ENCODE peak calls at places on chromosome 21, in nine cellular contexts. L is CD4-positive, alpha-beta T cell; M is esophagus squamous epithelium; E is mesothelial cell of epicardium; Z is lower lobe of right lung; W is K562; H is progenitor cell of endocrine pancreas; V is fibroblast of lung; J is GM12865. Y is an unnamed sample.

GRCh38 chr21:36630485-36631206 is 68.3 kb upstream of the SIM2 start:
- DNase-seq in M (no peak), H (peak; percentile 57), W (peak; percentile 86), J (peak; percentile 67), L (peak; percentile 68), V (peak; percentile 36), Z (peak; percentile 67), E (peak; percentile 70), Y (no peak)

GRCh38 chr21:37372127-37372731 is 5.7 kb downstream of the DYRK1A start:
- DNase-seq in M (no peak), L (no peak), H (no peak), E (no peak), V (no peak), J (no peak), Z (no peak), W (no peak), Y (no peak)

GRCh38 chr21:34923202-34923601 is 125.9 kb downstream of the RUNX1 start:
- DNase-seq in L (no peak), Z (no peak), H (no peak), V (no peak), W (no peak), M (no peak), J (no peak), E (no peak), Y (no peak)

GRCh38 chr21:36849461-36849860 is 117.0 kb downstream of the HLCS start:
- DNase-seq in W (no peak), L (no peak), E (no peak), V (no peak), M (no peak), H (no peak), Z (no peak), J (no peak), Y (no peak)

GRCh38 chr21:39156024-39156423 is 27.2 kb downstream of the PSMG1 start:
- DNase-seq in Z (no peak), V (no peak), E (no peak), H (no peak), W (no peak), J (no peak), M (no peak), L (no peak), Y (no peak)

GRCh38 chr21:33761104-33762036 is 119.1 kb downstream of the ITSN1 start:
- DNase-seq in E (no peak), J (peak; percentile 35), L (no peak), M (no peak), W (peak; percentile 67), H (no peak), V (peak; percentile 97), Z (no peak), Y (no peak)

GRCh38 chr21:38438476-38438893 is 59.8 kb downstream of the ERG start:
- DNase-seq in V (peak; percentile 47), M (no peak), Z (peak; percentile 69), L (no peak), W (no peak), E (peak; percentile 79), J (no peak), H (no peak), Y (no peak)

GRCh38 chr21:43771199-43771675 is 4.9 kb downstream of the CSTB start:
- DNase-seq in J (no peak), V (no peak), W (no peak), L (no peak), M (no peak), Z (no peak), E (no peak), H (no peak), Y (no peak)

GRCh38 chr21:43295016-43295958 is 126.5 kb downstream of the CRYAA start:
- DNase-seq in M (no peak), Z (peak; percentile 39), V (no peak), L (no peak), W (no peak), H (no peak), E (no peak), J (no peak), Y (no peak)

GRCh38 chr21:39422468-39423241 is 22.9 kb downstream of the LCA5L start:
- DNase-seq in E (no peak), Z (no peak), J (no peak), W (no peak), H (no peak), L (no peak), M (no peak), V (no peak), Y (no peak)

GRCh38 chr21:33817663-33818433 is 97.8 kb downstream of the ATP5PO start:
- DNase-seq in V (no peak), E (no peak), L (no peak), Z (no peak), M (no peak), W (no peak), H (no peak), J (no peak), Y (no peak)

GRCh38 chr21:33682992-33683627 is 40.8 kb downstream of the ITSN1 start:
- DNase-seq in E (no peak), L (no peak), V (peak; percentile 77), Z (no peak), J (peak; percentile 35), H (no peak), M (no peak), W (no peak), Y (no peak)

GRCh38 chr21:35559128-35559831 is 501.0 kb downstream of the SETD4 start:
- DNase-seq in L (no peak), E (no peak), Z (no peak), V (peak; percentile 96), J (no peak), M (no peak), H (no peak), W (no peak), Y (no peak)

GRCh38 chr21:35358008-35358407 is 308.9 kb upstream of the RUNX1 start:
- DNase-seq in V (no peak), L (no peak), W (no peak), J (no peak), H (no peak), E (no peak), M (no peak), Z (no peak), Y (no peak)

GRCh38 chr21:38774152-38774551 is 31.6 kb upstream of the ETS2 start:
- DNase-seq in E (no peak), J (no peak), W (no peak), L (no peak), M (no peak), V (peak; percentile 39), H (no peak), Z (no peak), Y (no peak)

GRCh38 chr21:44429894-44430293 is 25.4 kb upstream of the LRRC3 start:
- DNase-seq in J (no peak), L (no peak), W (no peak), V (peak; percentile 2), E (no peak), H (no peak), Z (no peak), M (no peak), Y (no peak)

GRCh38 chr21:38631171-38631570 is 132.9 kb upstream of the ERG start:
- DNase-seq in M (no peak), Z (no peak), H (no peak), W (no peak), V (no peak), J (no peak), E (no peak), L (no peak), Y (no peak)

GRCh38 chr21:46326110-46326703 is 2.3 kb downstream of the PCNT start:
- DNase-seq in J (no peak), W (no peak), Z (no peak), V (no peak), E (no peak), M (no peak), H (no peak), L (no peak), Y (no peak)
- TF ChIP-seq CTCF in J (no peak), W (peak; percentile 32), Z (no peak), V (no peak), E (no peak), M (no peak), H (no peak), L (no peak), Y (no peak)

DNA sequence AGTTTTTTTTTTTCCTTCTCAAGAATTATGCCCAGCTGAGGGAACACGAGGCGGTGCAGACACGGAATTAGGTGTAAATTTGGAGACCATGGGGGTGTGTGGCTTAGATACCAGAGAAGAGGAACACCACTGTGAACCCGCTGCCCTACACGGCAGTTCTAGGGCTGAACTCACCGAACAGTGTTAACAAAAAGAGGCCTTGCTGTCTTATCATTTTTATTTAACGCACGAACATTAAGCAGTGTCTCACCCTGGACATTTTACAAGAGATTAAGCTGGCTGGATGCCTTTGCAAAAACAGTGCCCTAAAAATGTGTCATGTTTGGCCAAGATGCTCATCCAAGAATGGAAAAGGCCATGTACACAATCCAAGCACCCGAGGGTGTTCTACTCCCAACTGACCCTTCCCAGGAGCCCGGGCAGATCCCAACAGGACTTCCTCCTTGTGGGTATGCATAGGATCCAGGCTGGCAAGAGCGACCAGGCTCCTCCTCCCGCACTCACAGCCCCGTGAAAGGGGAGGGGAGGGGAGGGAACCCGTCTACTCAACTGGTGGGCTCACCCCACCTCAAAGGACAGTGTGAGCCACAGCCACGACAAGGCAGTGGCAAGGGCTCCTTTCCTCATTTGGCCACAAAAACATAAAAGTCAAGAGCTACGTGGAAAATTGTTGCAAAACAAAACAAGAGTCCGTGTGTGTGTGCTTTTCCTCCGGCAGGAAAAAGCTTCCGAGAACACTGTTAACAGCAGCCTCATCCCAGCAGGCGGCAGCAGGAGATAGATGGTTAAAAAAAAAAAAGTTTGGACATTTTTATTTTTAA is 20.3 kb downstream of the C2CD2 start:
- DNase-seq in V (peak; percentile 76), E (no peak), Z (no peak), J (no peak), M (no peak), L (no peak), H (no peak), W (no peak), Y (no peak)
- TF ChIP-seq CTCF in V (peak; percentile 65), E (no peak), Z (peak; percentile 20), J (no peak), M (no peak), L (no peak), H (no peak), W (no peak), Y (no peak)

GRCh38 chr21:28396421-28396820 is 596.3 kb downstream of the LTN1 start:
- DNase-seq in H (no peak), L (no peak), E (no peak), Z (no peak), W (no peak), V (no peak), M (no peak), J (no peak), Y (no peak)
- TF ChIP-seq CTCF in H (no peak), L (no peak), E (no peak), Z (no peak), W (no peak), V (no peak), M (no peak), J (no peak), Y (no peak)

DNA sequence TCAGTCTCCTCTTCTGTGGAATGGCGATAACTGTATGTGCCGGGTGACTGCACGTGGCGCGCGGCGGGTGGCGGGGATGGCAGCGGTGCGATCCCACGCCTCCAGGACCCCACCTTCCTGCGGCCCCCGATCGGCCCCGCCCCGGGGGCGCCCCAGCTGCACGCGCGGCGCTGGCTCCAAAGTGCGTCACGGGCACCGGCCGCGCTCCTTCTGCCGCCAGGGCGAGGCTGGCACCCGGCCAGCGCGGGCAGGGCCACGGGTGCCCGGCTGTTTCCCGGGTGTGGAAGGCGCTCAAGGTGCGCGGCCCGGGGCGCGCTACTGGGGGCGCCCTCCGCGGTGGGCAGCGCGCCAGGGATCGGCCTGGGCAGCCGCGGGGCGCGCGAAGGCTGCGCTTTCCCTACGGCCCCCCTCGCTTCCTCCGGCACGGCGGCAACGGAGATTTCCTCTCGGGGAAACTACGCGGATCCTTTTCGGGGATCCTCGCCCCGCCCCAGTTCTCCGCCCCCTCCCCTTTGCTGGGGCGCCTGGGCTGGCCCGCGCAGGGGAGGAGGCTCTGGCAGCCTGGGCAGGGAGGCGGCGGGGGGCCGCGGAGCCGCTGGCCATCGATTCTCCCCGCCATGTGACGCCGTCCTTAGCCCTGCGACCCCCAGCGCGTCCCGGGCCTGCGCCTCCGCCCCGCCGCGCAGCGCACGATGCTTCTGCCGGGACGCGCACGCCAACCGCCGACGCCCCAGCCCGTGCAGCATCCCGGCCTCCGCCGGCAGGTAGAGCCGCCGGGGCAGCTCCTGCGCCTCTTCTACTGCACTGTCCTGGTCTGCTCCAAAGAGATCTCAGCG is at the start of gene EVA1C:
- DNase-seq in H (peak; percentile 16), Z (peak; percentile 83), W (peak; percentile 39), V (peak; percentile 63), J (no peak), E (peak; percentile 60), L (peak; percentile 68), M (no peak), Y (no peak)
- TF ChIP-seq CTCF in H (no peak), Z (no peak), W (no peak), V (no peak), J (no peak), E (no peak), L (no peak), M (peak; percentile 44), Y (no peak)

Y was measured in type B pancreatic cell.